ENCODE peak calls at places on chromosomes 12 and 14, in seven cellular contexts. One of them, this sample, is unnamed.

GRCh38 chr14:56189306-56189705 is 71.1 kb downstream of the PELI2 start:
- DNase-seq in endodermal cell: no peak
- DNase-seq in ovary: no peak
- DNase-seq in GM12865: no peak
- DNase-seq in stomach: no peak
- DNase-seq in fibroblast of mammary gland: peak
- DNase-seq in lower lobe of right lung: no peak
- DNase-seq in this sample: no peak

GRCh38 chr12:50567926-50568325 is 63.1 kb downstream of the DIP2B start:
- DNase-seq in endodermal cell: no peak
- DNase-seq in ovary: no peak
- DNase-seq in GM12865: no peak
- DNase-seq in stomach: no peak
- DNase-seq in fibroblast of mammary gland: peak
- DNase-seq in lower lobe of right lung: no peak
- DNase-seq in this sample: no peak

GRCh38 chr12:67650127-67650495 is 1.6 kb downstream of the DYRK2 start:
- DNase-seq in endodermal cell: no peak
- DNase-seq in ovary: peak
- DNase-seq in GM12865: no peak
- DNase-seq in stomach: no peak
- DNase-seq in fibroblast of mammary gland: peak
- DNase-seq in lower lobe of right lung: no peak
- DNase-seq in this sample: no peak

GRCh38 chr14:24461336-24461735 is 18.8 kb upstream of the SDR39U1 start:
- DNase-seq in endodermal cell: no peak
- DNase-seq in ovary: no peak
- DNase-seq in GM12865: no peak
- DNase-seq in stomach: no peak
- DNase-seq in fibroblast of mammary gland: no peak
- DNase-seq in lower lobe of right lung: no peak
- DNase-seq in this sample: no peak

GRCh38 chr14:23385840-23386657 is 9.2 kb downstream of the CMTM5 start:
- DNase-seq in endodermal cell: peak
- DNase-seq in ovary: no peak
- DNase-seq in GM12865: no peak
- DNase-seq in stomach: no peak
- DNase-seq in fibroblast of mammary gland: no peak
- DNase-seq in lower lobe of right lung: no peak
- DNase-seq in this sample: no peak

GRCh38 chr12:101620762-101621133 is 26.0 kb downstream of the MYBPC1 start:
- DNase-seq in endodermal cell: no peak
- DNase-seq in ovary: no peak
- DNase-seq in GM12865: no peak
- DNase-seq in stomach: no peak
- DNase-seq in fibroblast of mammary gland: no peak
- DNase-seq in lower lobe of right lung: no peak
- DNase-seq in this sample: no peak

GRCh38 chr14:78836777-78837176 is 666.6 kb downstream of the NRXN3 start:
- DNase-seq in endodermal cell: peak
- DNase-seq in ovary: no peak
- DNase-seq in GM12865: peak
- DNase-seq in stomach: peak
- DNase-seq in fibroblast of mammary gland: peak
- DNase-seq in lower lobe of right lung: no peak
- DNase-seq in this sample: no peak

GRCh38 chr12:108004368-108004767 is 124.7 kb upstream of the WSCD2 start:
- DNase-seq in endodermal cell: peak
- DNase-seq in ovary: no peak
- DNase-seq in GM12865: peak
- DNase-seq in stomach: no peak
- DNase-seq in fibroblast of mammary gland: no peak
- DNase-seq in lower lobe of right lung: no peak
- DNase-seq in this sample: no peak

GRCh38 chr12:13379531-13379930 is 183.0 kb downstream of the EMP1 start:
- DNase-seq in endodermal cell: peak
- DNase-seq in ovary: no peak
- DNase-seq in GM12865: no peak
- DNase-seq in stomach: no peak
- DNase-seq in fibroblast of mammary gland: no peak
- DNase-seq in lower lobe of right lung: no peak
- DNase-seq in this sample: no peak

GRCh38 chr12:129665414-129665813 is 238.4 kb downstream of the TMEM132D start:
- DNase-seq in endodermal cell: no peak
- DNase-seq in ovary: no peak
- DNase-seq in GM12865: no peak
- DNase-seq in stomach: no peak
- DNase-seq in fibroblast of mammary gland: no peak
- DNase-seq in lower lobe of right lung: no peak
- DNase-seq in this sample: no peak

DNA sequence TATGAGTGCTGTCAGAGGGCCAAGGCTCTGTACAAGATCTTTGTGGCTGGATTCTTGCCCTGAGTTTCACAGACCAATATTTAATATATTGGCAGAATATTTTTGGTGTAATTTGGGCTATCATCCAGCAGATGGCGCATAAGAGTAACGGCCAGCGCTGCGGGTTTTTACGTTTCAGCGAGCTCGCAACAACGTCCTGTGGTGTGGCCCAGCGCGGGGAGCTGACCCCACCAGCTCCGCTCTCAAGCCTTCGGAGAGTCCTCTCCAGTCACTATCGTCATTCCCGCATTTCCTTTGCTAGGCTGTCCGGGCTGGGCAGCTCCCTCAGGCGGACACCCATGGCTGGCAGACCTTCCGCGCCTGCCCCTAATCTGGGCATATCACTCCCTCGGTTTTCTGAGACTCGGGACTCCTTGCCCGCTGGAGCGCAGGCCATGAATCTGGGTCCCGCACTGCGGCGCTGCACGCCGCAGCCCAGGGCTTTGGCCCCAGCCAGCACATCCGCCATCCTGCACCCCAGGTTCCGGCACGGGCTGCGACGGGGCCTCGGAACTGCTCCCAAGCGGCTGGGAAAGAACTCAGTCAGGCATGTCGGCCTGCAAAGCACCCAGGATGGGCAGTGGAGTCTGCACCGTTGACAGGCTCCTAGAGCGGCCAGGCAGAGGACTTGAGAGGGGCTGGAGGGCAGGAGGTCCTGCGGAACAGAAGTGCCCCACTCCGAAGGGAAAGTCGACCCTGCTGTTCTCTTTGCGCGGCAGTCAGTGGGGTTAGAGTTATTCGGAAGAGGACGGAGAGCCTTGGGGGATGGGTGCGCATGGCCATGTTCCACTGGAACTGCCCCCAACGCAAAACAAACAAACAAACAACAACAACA is 18.4 kb downstream of the OLR1 start:
- DNase-seq in endodermal cell: peak
- DNase-seq in ovary: peak
- DNase-seq in GM12865: peak
- DNase-seq in stomach: peak
- DNase-seq in fibroblast of mammary gland: peak
- DNase-seq in lower lobe of right lung: peak
- DNase-seq in this sample: peak
- TF ChIP-seq CTCF in endodermal cell: peak
- TF ChIP-seq CTCF in ovary: peak
- TF ChIP-seq CTCF in GM12865: peak
- TF ChIP-seq CTCF in stomach: peak
- TF ChIP-seq CTCF in fibroblast of mammary gland: peak
- TF ChIP-seq CTCF in lower lobe of right lung: peak
- TF ChIP-seq CTCF in this sample: peak

GRCh38 chr12:132437252-132438138 is 52.5 kb upstream of the FBRSL1 start:
- DNase-seq in endodermal cell: peak
- DNase-seq in ovary: no peak
- DNase-seq in GM12865: no peak
- DNase-seq in stomach: no peak
- DNase-seq in fibroblast of mammary gland: no peak
- DNase-seq in lower lobe of right lung: no peak
- DNase-seq in this sample: no peak
- H3K4me3 ChIP-seq in endodermal cell: no peak
- H3K4me3 ChIP-seq in ovary: no peak
- H3K4me3 ChIP-seq in GM12865: no peak
- H3K4me3 ChIP-seq in stomach: no peak
- H3K4me3 ChIP-seq in fibroblast of mammary gland: no peak
- H3K4me3 ChIP-seq in lower lobe of right lung: no peak
- H3K4me3 ChIP-seq in this sample: no peak

GRCh38 chr12:114508529-114509129 is 102.7 kb upstream of the TBX5 start:
- DNase-seq in endodermal cell: peak
- DNase-seq in ovary: peak
- DNase-seq in GM12865: peak
- DNase-seq in stomach: peak
- DNase-seq in fibroblast of mammary gland: peak
- DNase-seq in lower lobe of right lung: peak
- DNase-seq in this sample: no peak

DNA sequence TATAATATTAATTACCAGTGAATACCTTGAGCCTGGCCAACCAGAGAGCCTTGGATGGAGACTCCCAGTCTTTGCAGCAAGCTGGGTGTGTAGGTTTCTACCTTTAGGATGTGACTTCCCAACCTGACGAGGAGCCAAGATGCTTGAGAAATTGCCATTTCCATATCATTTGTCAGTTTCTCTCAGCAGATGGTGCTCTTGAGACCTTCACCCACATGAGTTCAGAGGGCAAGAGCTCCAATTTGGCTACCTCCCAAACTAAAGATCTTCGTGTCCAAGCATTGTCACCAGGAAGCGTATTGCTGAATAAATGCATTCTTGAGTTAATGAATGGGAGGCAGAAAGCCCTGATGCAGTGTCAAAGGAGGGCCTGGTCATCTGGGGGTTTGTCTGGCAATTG is 106.4 kb upstream of the TBX5 start:
- DNase-seq in endodermal cell: no peak
- DNase-seq in ovary: no peak
- DNase-seq in GM12865: no peak
- DNase-seq in stomach: no peak
- DNase-seq in fibroblast of mammary gland: no peak
- DNase-seq in lower lobe of right lung: no peak
- DNase-seq in this sample: no peak
- TF ChIP-seq CTCF in endodermal cell: peak
- TF ChIP-seq CTCF in ovary: no peak
- TF ChIP-seq CTCF in GM12865: no peak
- TF ChIP-seq CTCF in stomach: no peak
- TF ChIP-seq CTCF in fibroblast of mammary gland: no peak
- TF ChIP-seq CTCF in lower lobe of right lung: no peak
- TF ChIP-seq CTCF in this sample: no peak

GRCh38 chr12:1927051-1927680 is 8.7 kb upstream of the CACNA2D4 start:
- DNase-seq in endodermal cell: peak
- DNase-seq in ovary: no peak
- DNase-seq in GM12865: no peak
- DNase-seq in stomach: peak
- DNase-seq in fibroblast of mammary gland: no peak
- DNase-seq in lower lobe of right lung: peak
- DNase-seq in this sample: peak
- H3K4me3 ChIP-seq in endodermal cell: no peak
- H3K4me3 ChIP-seq in ovary: no peak
- H3K4me3 ChIP-seq in GM12865: no peak
- H3K4me3 ChIP-seq in stomach: no peak
- H3K4me3 ChIP-seq in fibroblast of mammary gland: no peak
- H3K4me3 ChIP-seq in lower lobe of right lung: no peak
- H3K4me3 ChIP-seq in this sample: no peak

DNA sequence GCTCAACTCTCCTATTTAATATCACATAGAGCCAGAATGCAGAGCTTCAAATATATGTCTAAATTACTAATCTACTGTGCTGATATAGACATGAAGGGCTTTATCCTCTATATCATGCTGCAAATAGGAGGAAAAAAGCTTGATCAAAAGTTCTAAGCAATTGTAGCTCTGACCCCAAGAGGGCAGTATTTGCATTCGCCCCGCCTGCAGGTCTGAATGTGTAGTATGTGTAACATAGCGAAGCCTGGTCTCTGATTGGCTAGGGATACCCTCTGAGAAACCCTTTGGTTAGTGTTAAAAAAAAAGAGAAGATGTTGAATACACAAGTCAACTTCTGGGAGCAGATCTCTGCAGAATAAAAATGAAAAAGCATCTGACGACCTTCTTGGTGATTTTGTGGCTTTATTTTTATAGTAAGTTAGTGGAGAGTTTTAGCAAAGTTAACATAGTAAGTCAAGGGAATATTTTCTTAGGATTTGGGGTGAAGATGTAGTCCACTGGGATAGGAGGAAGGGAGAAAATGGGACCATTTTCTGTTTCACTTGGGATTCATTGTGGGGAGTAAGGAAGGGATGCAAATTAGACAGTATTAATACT is 151.6 kb upstream of the OR4E1 start:
- DNase-seq in endodermal cell: peak
- DNase-seq in ovary: no peak
- DNase-seq in GM12865: peak
- DNase-seq in stomach: no peak
- DNase-seq in fibroblast of mammary gland: peak
- DNase-seq in lower lobe of right lung: no peak
- DNase-seq in this sample: no peak
- TF ChIP-seq CTCF in endodermal cell: peak
- TF ChIP-seq CTCF in ovary: no peak
- TF ChIP-seq CTCF in GM12865: peak
- TF ChIP-seq CTCF in stomach: no peak
- TF ChIP-seq CTCF in fibroblast of mammary gland: peak
- TF ChIP-seq CTCF in lower lobe of right lung: peak
- TF ChIP-seq CTCF in this sample: no peak

DNA sequence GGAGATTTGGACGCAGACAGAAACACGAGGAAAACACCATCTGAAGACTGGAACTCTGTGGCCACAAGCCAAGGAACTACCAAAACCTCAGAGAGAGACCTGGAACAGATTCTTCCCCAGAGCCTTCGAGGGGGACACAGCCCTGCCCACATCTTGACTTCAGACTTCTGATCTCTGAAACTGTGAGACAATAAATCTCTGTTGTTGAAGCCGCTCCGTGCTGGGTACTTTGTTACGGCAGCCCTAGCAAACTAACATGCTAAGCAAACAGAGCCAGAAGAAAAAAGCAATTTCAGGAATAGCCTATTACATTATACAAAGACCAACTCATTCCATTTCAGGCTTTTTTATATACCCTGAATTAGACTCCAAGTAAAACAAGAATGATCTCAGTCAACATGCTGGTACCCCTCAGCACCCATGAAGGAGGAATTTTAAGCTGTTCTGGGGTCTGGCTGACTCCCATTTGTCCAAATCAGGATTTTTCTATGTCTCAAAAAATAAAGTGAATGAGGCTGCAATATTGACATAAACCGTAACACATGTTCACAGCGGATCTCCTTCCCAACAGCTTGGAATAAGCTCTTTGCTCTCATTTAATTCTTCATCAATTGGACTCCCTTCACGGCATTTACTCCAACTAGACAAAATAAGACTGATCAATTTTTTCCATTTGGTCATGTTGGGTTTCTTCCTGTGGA is 190.1 kb downstream of the FOXN3 start:
- DNase-seq in endodermal cell: no peak
- DNase-seq in ovary: no peak
- DNase-seq in GM12865: no peak
- DNase-seq in stomach: no peak
- DNase-seq in fibroblast of mammary gland: peak
- DNase-seq in lower lobe of right lung: no peak
- DNase-seq in this sample: no peak
- H3K4me3 ChIP-seq in endodermal cell: no peak
- H3K4me3 ChIP-seq in ovary: no peak
- H3K4me3 ChIP-seq in GM12865: no peak
- H3K4me3 ChIP-seq in stomach: no peak
- H3K4me3 ChIP-seq in fibroblast of mammary gland: no peak
- H3K4me3 ChIP-seq in lower lobe of right lung: no peak
- H3K4me3 ChIP-seq in this sample: no peak

GRCh38 chr14:99609245-99610117 is 5.5 kb upstream of the CCDC85C start:
- DNase-seq in endodermal cell: no peak
- DNase-seq in ovary: no peak
- DNase-seq in GM12865: no peak
- DNase-seq in stomach: no peak
- DNase-seq in fibroblast of mammary gland: peak
- DNase-seq in lower lobe of right lung: no peak
- DNase-seq in this sample: no peak
- TF ChIP-seq CTCF in endodermal cell: peak
- TF ChIP-seq CTCF in ovary: no peak
- TF ChIP-seq CTCF in GM12865: no peak
- TF ChIP-seq CTCF in stomach: no peak
- TF ChIP-seq CTCF in fibroblast of mammary gland: peak
- TF ChIP-seq CTCF in lower lobe of right lung: peak
- TF ChIP-seq CTCF in this sample: no peak

GRCh38 chr12:113152196-113152834 is 2.8 kb downstream of the CFAP73 start:
- DNase-seq in endodermal cell: no peak
- DNase-seq in ovary: no peak
- DNase-seq in GM12865: no peak
- DNase-seq in stomach: no peak
- DNase-seq in fibroblast of mammary gland: no peak
- DNase-seq in lower lobe of right lung: no peak
- DNase-seq in this sample: no peak
- H3K4me3 ChIP-seq in endodermal cell: peak
- H3K4me3 ChIP-seq in ovary: no peak
- H3K4me3 ChIP-seq in GM12865: peak
- H3K4me3 ChIP-seq in stomach: peak
- H3K4me3 ChIP-seq in fibroblast of mammary gland: no peak
- H3K4me3 ChIP-seq in lower lobe of right lung: peak
- H3K4me3 ChIP-seq in this sample: peak

This sample was measured in psoas muscle.